ENCODE peak calls at places on chromosomes 5 and 9, in nine cellular contexts. X is sigmoid colon; F is mammary epithelial cell; K is left ventricle myocardium inferior; Y is cardiac muscle cell; W is endodermal cell; Q is CD8-positive, alpha-beta T cell; G is right atrium auricular region; V is pancreas. O is an unnamed sample.

GRCh38 chr5:29367176-29367833 is 1826.2 kb upstream of the CDH6 start:
- DNase-seq in G (no peak), Q (no peak), K (no peak), Y (no peak), V (no peak), F (no peak), X (no peak), W (peak), O (no peak)

GRCh38 chr9:124346347-124347163 is 68.7 kb downstream of the PSMB7 start:
- DNase-seq in K (peak), G (no peak), W (no peak), Q (no peak), F (no peak), Y (no peak), X (peak), V (peak), O (no peak)

GRCh38 chr5:1477341-1477740 is 32.1 kb upstream of the SLC6A3 start:
- DNase-seq in Y (no peak), G (peak), K (peak), F (no peak), V (peak), W (no peak), Q (no peak), X (peak), O (no peak)

GRCh38 chr9:100590481-100590880 is 12.6 kb downstream of the CAVIN4 start:
- DNase-seq in V (no peak), G (no peak), Q (no peak), Y (peak), X (no peak), W (no peak), F (no peak), K (no peak), O (no peak)

GRCh38 chr5:160799160-160799559 is 52.9 kb downstream of the ATP10B start:
- DNase-seq in K (no peak), V (no peak), G (no peak), Y (no peak), F (no peak), W (no peak), X (no peak), Q (no peak), O (no peak)

GRCh38 chr9:12680341-12680740 is 12.8 kb upstream of the TYRP1 start:
- DNase-seq in K (no peak), Y (peak), V (no peak), X (no peak), G (no peak), Q (no peak), F (no peak), W (no peak), O (peak)

GRCh38 chr5:104661256-104661655 is 1098.7 kb upstream of the NUDT12 start:
- DNase-seq in X (peak), F (no peak), K (no peak), V (no peak), W (no peak), Y (no peak), G (no peak), Q (no peak), O (no peak)

GRCh38 chr9:133342083-133342406 is 5.9 kb downstream of the MED22 start:
- DNase-seq in K (no peak), F (no peak), W (peak), G (no peak), Y (no peak), V (no peak), X (no peak), Q (no peak), O (no peak)

GRCh38 chr5:172777381-172778222 is 6.6 kb upstream of the DUSP1 start:
- DNase-seq in K (peak), G (peak), V (peak), W (peak), Q (peak), F (peak), X (peak), Y (peak), O (peak)

GRCh38 chr9:76302947-76303550 is 91.2 kb downstream of the RFK start:
- DNase-seq in K (no peak), G (no peak), V (no peak), X (no peak), F (peak), Q (no peak), W (no peak), Y (peak), O (peak)

GRCh38 chr9:131279927-131280530 is 3.7 kb upstream of the FAM78A start:
- DNase-seq in F (no peak), Q (peak), Y (no peak), X (no peak), W (no peak), K (no peak), V (no peak), G (no peak), O (no peak)

GRCh38 chr5:133508845-133509741 is 103.2 kb downstream of the FSTL4 start:
- DNase-seq in W (peak), X (no peak), Y (no peak), F (no peak), Q (no peak), V (no peak), K (no peak), G (peak), O (no peak)

GRCh38 chr9:20898885-20899554 is 132.4 kb downstream of the HACD4 start:
- DNase-seq in K (no peak), G (no peak), F (peak), V (no peak), Y (peak), W (no peak), Q (no peak), X (no peak), O (peak)

GRCh38 chr9:37035472-37036236 is 1.6 kb upstream of the PAX5 start:
- DNase-seq in W (peak), G (no peak), Q (no peak), K (no peak), Y (no peak), X (no peak), F (no peak), V (no peak), O (no peak)

GRCh38 chr9:37033753-37034319 is at the start of gene PAX5:
- DNase-seq in K (no peak), G (no peak), V (no peak), Q (no peak), W (peak), Y (no peak), F (no peak), X (no peak), O (no peak)

GRCh38 chr9:37034938-37035471 is 937 bp upstream of the PAX5 start:
- DNase-seq in V (no peak), Y (no peak), Q (no peak), W (peak), X (no peak), K (no peak), F (no peak), G (no peak), O (no peak)

GRCh38 chr9:37033141-37033540 is 927 bp downstream of the PAX5 start:
- DNase-seq in W (no peak), G (no peak), Y (no peak), X (no peak), K (no peak), V (no peak), F (no peak), Q (no peak), O (no peak)

GRCh38 chr9:37034320-37034937 is 361 bp upstream of the PAX5 start:
- DNase-seq in X (no peak), Q (no peak), F (no peak), W (peak), K (no peak), V (peak), Y (no peak), G (no peak), O (no peak)
- TF ChIP-seq CTCF in X (no peak), Q (no peak), F (peak), W (peak), K (no peak), V (no peak), Y (no peak), G (no peak), O (peak)

GRCh38 chr5:32507738-32508434 is 63.3 kb upstream of the ZFR start:
- DNase-seq in V (no peak), K (no peak), G (no peak), W (no peak), X (peak), Y (peak), F (peak), Q (no peak), O (peak)
- H3K27ac ChIP-seq in V (no peak), K (peak), G (peak), W (no peak), X (no peak), Y (no peak), F (peak), Q (no peak), O (peak)

GRCh38 chr5:81207009-81207408 is 26.1 kb upstream of the CKMT2 start:
- DNase-seq in F (no peak), W (peak), K (no peak), G (no peak), V (no peak), Y (peak), Q (no peak), X (no peak), O (no peak)
- TF ChIP-seq CTCF in F (no peak), W (peak), K (no peak), G (no peak), V (no peak), Y (peak), Q (no peak), X (no peak), O (no peak)

GRCh38 chr5:170720984-170721383 is 62.5 kb upstream of the GABRP start:
- DNase-seq in V (no peak), Q (no peak), X (no peak), W (no peak), K (no peak), G (no peak), F (no peak), Y (no peak), O (no peak)
- H3K27ac ChIP-seq in V (no peak), Q (no peak), X (no peak), W (no peak), K (no peak), G (no peak), F (no peak), Y (no peak), O (no peak)

GRCh38 chr5:149725296-149725695 is 4.8 kb upstream of the PPARGC1B start:
- DNase-seq in F (no peak), Y (no peak), X (no peak), G (no peak), W (no peak), K (no peak), Q (no peak), V (no peak), O (no peak)

GRCh38 chr5:149727336-149728035 is 2.6 kb upstream of the PPARGC1B start:
- DNase-seq in X (no peak), F (no peak), K (no peak), V (no peak), G (no peak), Q (no peak), Y (no peak), W (no peak), O (no peak)

GRCh38 chr5:149723374-149723773 is 6.7 kb upstream of the PPARGC1B start:
- DNase-seq in X (no peak), W (no peak), Q (no peak), F (no peak), G (no peak), Y (no peak), V (no peak), K (no peak), O (no peak)

GRCh38 chr5:149724884-149725283 is 5.2 kb upstream of the PPARGC1B start:
- DNase-seq in G (no peak), F (no peak), Y (no peak), K (no peak), Q (no peak), W (no peak), X (no peak), V (no peak), O (no peak)

GRCh38 chr5:149724130-149724850 is 5.8 kb upstream of the PPARGC1B start:
- DNase-seq in Q (no peak), K (no peak), V (no peak), F (no peak), G (no peak), W (no peak), X (no peak), Y (no peak), O (no peak)
- TF ChIP-seq CTCF in Q (no peak), K (no peak), V (no peak), F (no peak), G (no peak), W (peak), X (no peak), Y (no peak), O (no peak)

GRCh38 chr5:144084971-144085370 is 85.5 kb downstream of the YIPF5 start:
- DNase-seq in V (no peak), Q (no peak), W (no peak), Y (no peak), G (no peak), K (no peak), X (no peak), F (no peak), O (no peak)

GRCh38 chr5:144086295-144086694 is 84.2 kb downstream of the YIPF5 start:
- DNase-seq in K (no peak), G (no peak), F (peak), Y (no peak), V (no peak), Q (no peak), X (no peak), W (no peak), O (no peak)

GRCh38 chr5:144087576-144087975 is 82.9 kb downstream of the YIPF5 start:
- DNase-seq in G (no peak), Q (no peak), W (no peak), K (no peak), X (no peak), F (no peak), V (no peak), Y (no peak), O (no peak)

GRCh38 chr5:144085381-144085780 is 85.1 kb downstream of the YIPF5 start:
- DNase-seq in Q (no peak), X (no peak), V (no peak), G (no peak), W (no peak), F (peak), Y (no peak), K (no peak), O (peak)

DNA sequence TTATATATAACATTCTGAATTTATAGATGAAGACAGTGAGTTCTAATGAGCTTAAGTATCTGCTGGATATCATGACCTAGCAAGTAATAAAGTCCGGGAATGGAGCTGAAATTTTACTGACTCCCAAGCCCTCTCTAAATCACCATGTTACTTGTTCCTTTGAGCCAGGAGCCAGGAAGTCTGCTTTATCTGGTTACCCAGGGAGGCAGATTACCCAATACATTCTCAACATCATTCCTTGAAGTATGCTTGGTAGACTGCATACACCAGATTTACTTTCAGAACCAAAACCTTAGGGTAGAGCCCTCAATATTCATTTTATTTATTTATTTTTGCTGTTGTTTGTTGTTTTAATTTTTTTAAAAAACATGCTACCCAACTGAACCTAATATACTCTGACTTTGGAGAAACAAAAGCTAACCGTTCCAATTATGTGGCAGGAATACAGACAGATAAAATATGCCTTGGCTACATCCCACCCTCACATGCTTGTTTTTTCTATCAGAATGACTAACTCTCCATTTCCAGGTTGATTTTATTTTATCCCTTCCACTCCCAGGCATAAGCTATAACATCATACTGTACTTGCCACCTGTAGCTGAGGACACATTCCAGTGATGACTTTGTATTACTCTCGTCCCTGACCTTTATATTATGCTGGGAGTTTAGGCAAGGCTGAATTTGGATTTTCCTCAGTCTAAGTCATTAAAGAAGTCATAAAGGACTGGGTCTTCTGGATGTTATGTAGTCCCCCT is 82.1 kb downstream of the YIPF5 start:
- DNase-seq in X (no peak), K (no peak), W (no peak), V (no peak), F (no peak), Q (no peak), G (no peak), Y (peak), O (no peak)
- H3K27ac ChIP-seq in X (no peak), K (no peak), W (no peak), V (no peak), F (no peak), Q (no peak), G (no peak), Y (no peak), O (no peak)

DNA sequence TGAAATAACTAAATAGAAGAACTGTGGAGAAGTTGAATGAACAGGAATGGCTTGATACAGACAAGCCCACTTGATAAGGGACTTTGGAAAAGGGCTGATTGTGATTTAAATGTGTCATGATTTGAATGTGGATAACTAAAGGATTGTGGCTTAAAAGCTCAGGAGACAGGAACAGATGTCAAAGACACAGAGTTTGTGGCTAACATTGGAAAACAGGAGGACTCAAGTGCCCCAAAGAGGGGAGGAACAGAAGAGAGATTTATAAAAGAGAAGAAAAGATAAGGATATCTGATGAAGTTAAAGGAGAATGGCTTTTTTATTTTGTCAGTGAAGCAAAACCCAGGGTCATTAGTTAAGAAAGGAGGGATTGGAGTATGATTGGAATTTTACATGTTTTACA is 124.2 kb upstream of the TRPM3 start:
- DNase-seq in G (no peak), V (no peak), Q (no peak), F (no peak), W (no peak), Y (no peak), K (no peak), X (no peak), O (no peak)
- TF ChIP-seq CTCF in G (no peak), V (no peak), Q (no peak), F (no peak), W (no peak), Y (no peak), K (no peak), X (no peak), O (no peak)

DNA sequence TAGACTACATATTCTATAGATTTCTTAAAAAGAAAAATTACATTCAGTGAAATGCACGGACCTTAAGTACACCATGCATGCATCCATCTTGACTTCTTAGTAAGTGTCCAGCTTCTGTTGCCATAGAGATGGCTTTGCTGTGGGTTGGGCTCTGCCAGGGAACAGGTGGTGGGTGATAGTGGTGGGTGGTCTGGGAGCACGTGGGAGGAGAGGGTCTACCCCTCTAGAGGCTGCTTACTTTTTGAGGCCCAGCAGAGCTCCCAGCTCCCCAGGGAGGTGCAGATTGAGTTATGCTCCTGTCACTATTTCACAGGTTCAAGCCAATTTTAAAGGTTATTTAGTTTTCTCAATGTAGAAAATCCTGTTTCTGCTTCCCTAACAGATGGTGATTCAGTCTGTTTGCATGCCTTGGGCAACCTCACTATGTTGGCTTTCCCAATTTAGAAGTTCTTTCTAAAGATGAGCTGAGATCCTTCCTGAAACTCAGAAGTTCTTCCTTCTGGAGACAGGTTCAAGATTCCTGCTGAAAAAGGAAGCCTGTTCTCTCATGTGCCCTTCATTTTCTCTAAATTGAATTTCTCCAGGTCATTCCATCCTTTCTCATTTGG is 107.4 kb upstream of the LHFPL2 start:
- DNase-seq in V (no peak), Q (no peak), G (no peak), W (no peak), Y (no peak), X (no peak), F (no peak), K (no peak), O (no peak)
- H3K27ac ChIP-seq in V (no peak), Q (no peak), G (no peak), W (no peak), Y (no peak), X (no peak), F (no peak), K (no peak), O (no peak)

GRCh38 chr5:38755171-38755570 is 90.6 kb upstream of the OSMR start:
- DNase-seq in K (no peak), G (no peak), Q (no peak), V (no peak), W (no peak), Y (peak), X (no peak), F (peak), O (no peak)
- TF ChIP-seq CTCF in K (peak), G (no peak), Q (no peak), V (no peak), W (peak), Y (no peak), X (no peak), F (no peak), O (no peak)

GRCh38 chr5:173917788-173918786 is 29.9 kb downstream of the CPEB4 start:
- DNase-seq in X (peak), Y (peak), F (peak), K (no peak), G (no peak), W (peak), Q (peak), V (peak), O (peak)
- H3K27ac ChIP-seq in X (peak), Y (peak), F (peak), K (peak), G (peak), W (peak), Q (peak), V (no peak), O (peak)